ENCODE peak calls at places on chromosomes 12 and 14, in nine cellular contexts. X is nephron progenitor cell, R is lung, V is tibial artery, C is Calu3, Y is endothelial cell of umbilical vein, L is cardiac muscle cell, D is HL-60, P is progenitor cell of endocrine pancreas. B is an unnamed sample.

GRCh38 chr14:36167431-36167830 is 9.1 kb downstream of the PTCSC3 start:
- DNase-seq in D (no peak), R (no peak), C (no peak), X (no peak), P (no peak), Y (no peak), L (no peak), V (no peak), B (no peak)

GRCh38 chr14:65334765-65335411 is 77.6 kb upstream of the FUT8 start:
- DNase-seq in Y (no peak), L (no peak), X (no peak), P (no peak), V (no peak), R (no peak), D (no peak), C (peak; percentile 18), B (no peak)

GRCh38 chr12:31868980-31869379 is 90.2 kb upstream of the RESF1 start:
- DNase-seq in X (no peak), C (peak; percentile 30), Y (peak; percentile 69), L (peak; percentile 86), R (no peak), V (no peak), P (no peak), D (no peak), B (peak; percentile 31)

GRCh38 chr14:105334383-105335230 is 20.1 kb downstream of the PACS2 start:
- DNase-seq in V (no peak), X (no peak), C (no peak), Y (no peak), P (no peak), L (no peak), D (no peak), R (no peak), B (no peak)

GRCh38 chr14:96038558-96038919 is 623 bp upstream of the C14orf132 start:
- DNase-seq in C (no peak), V (no peak), P (no peak), Y (peak; percentile 3), X (no peak), D (no peak), R (no peak), L (no peak), B (no peak)

GRCh38 chr12:25725874-25726273 is 172.8 kb upstream of the LMNTD1 start:
- DNase-seq in V (no peak), Y (no peak), L (peak; percentile 86), C (no peak), D (no peak), R (no peak), X (no peak), P (no peak), B (no peak)

GRCh38 chr14:92717571-92718042 is 30.8 kb downstream of the LGMN start:
- DNase-seq in R (no peak), D (no peak), V (no peak), P (no peak), L (no peak), X (no peak), C (no peak), Y (no peak), B (no peak)

GRCh38 chr12:65670775-65671174 is 153.5 kb upstream of the HMGA2 start:
- DNase-seq in X (no peak), D (no peak), P (no peak), Y (no peak), R (no peak), L (no peak), C (no peak), V (no peak), B (peak; percentile 81)

GRCh38 chr14:28571636-28572035 is 195.0 kb upstream of the FOXG1 start:
- DNase-seq in V (no peak), X (no peak), L (no peak), P (no peak), C (no peak), D (no peak), Y (no peak), R (no peak), B (peak; percentile 13)

GRCh38 chr12:47748507-47748828 is 10.2 kb downstream of the RAPGEF3 start:
- DNase-seq in D (no peak), L (no peak), X (no peak), C (no peak), P (no peak), R (no peak), Y (no peak), V (no peak), B (no peak)

GRCh38 chr14:94771191-94771905 is 1.4 kb upstream of the GSC start:
- DNase-seq in Y (no peak), L (no peak), D (no peak), P (no peak), R (no peak), X (peak; percentile 47), C (no peak), V (no peak), B (no peak)

GRCh38 chr14:99619873-99620834 is 16.1 kb upstream of the CCDC85C start:
- DNase-seq in X (no peak), P (no peak), Y (peak; percentile 89), C (no peak), D (no peak), V (no peak), L (peak; percentile 51), R (no peak), B (peak; percentile 44)

GRCh38 chr14:77067632-77068514 is 30.2 kb upstream of the CIPC start:
- DNase-seq in P (peak; percentile 59), R (peak; percentile 58), C (peak; percentile 84), Y (peak; percentile 61), L (peak; percentile 72), D (no peak), V (peak; percentile 80), X (peak; percentile 72), B (peak; percentile 80)

GRCh38 chr12:85823436-85824179 is 12.6 kb downstream of the RASSF9 start:
- DNase-seq in V (no peak), R (no peak), L (peak; percentile 73), X (no peak), D (no peak), P (no peak), C (peak; percentile 24), Y (peak; percentile 58), B (peak; percentile 32)

GRCh38 chr14:23568600-23569310 is 1.2 kb upstream of the AP1G2 start:
- DNase-seq in V (no peak), P (no peak), X (peak; percentile 56), D (no peak), L (no peak), Y (no peak), C (peak; percentile 67), R (no peak), B (no peak)

GRCh38 chr12:131229426-131230339 is 276.0 kb downstream of the ADGRD1 start:
- DNase-seq in V (no peak), C (no peak), L (no peak), P (no peak), R (no peak), Y (no peak), D (no peak), X (no peak), B (no peak)

DNA sequence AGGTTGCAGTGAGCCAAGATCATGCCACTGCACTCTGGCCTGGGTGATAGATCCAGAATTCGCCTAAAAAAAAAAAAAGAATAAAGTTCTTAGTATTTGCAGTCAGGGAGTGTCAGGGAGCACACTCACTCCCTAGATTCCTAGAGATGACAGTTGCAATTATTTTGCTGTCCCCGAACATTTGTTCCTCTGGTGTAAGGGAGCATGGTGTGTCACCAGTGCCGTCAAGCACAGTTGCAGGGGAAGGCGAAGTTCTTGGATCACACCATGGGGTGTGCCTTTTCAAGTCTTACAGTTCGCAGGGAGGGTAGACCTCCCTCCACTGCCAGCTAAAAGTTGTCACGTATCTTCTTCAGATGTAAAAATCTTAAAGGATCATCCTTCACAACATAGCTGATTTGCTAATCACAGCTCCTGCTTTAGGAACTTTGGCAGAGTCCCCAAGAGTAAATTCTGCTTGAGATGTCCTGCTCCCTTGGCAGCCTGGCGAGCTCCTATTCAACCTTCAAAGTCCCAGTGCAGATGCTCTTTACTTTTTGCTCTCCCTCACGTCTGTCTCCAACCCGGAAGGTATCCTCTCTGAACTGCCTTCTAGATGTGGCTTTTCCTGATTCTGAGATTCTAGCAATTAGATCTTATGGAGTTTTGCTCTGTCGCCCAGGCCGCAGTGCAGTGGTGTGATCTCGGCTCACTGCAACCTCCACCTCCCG is 11.3 kb downstream of the ACACB start:
- DNase-seq in D (no peak), V (peak; percentile 46), X (no peak), P (no peak), R (no peak), L (no peak), Y (no peak), C (no peak), B (no peak)
- TF ChIP-seq CTCF in D (no peak), V (no peak), X (no peak), P (no peak), R (no peak), L (no peak), Y (no peak), C (no peak), B (no peak)

GRCh38 chr14:73949752-73950734 is at the start of the genes COQ6 and FAM161B:
- DNase-seq in V (peak; percentile 97), Y (peak; percentile 98), C (peak; percentile 93), X (peak; percentile 84), R (peak; percentile 96), D (peak; percentile 57), L (peak; percentile 97), P (peak; percentile 81), B (peak; percentile 92)
- TF ChIP-seq CTCF in V (no peak), Y (no peak), C (no peak), X (no peak), R (no peak), D (no peak), L (no peak), P (peak; percentile 32), B (no peak)

DNA sequence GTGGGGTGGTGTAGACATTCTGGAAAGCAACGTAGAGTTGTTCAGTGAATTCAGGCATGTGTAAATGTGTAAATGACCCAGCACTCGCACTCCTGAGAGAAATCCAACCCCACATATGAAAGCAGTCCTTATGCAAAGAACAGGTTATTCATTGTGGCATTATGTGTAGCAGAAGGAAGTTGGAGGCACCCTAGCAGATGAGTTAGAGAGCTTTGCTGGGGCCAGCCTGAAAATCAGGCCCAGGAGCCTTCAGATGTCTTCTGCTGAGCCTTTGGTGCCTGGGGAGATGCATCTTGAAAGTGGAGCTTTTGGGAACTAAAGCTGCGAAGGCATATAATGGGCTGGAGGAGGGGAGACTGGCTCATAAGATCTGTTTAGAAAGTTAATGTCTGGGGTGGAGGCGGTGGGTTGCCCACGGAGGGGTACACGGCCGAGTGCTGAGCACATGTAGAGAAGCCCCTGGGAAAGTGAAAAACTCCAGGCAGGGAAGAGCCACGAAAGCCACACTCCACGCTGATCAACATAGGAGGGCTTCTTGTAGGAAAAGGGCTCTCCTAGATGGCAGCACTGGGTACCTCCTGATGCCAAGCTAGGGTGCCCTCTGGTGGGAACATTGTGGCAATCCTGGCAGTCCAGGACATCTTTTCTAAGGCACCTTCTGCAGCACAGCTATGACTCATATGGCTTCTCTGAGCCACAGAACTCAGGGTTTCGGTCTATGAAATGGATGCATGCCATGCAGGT is 6.1 kb upstream of the KRT83 start:
- DNase-seq in X (peak; percentile 60), C (peak; percentile 86), D (peak; percentile 65), Y (peak; percentile 93), V (peak; percentile 91), R (peak; percentile 84), P (peak; percentile 58), L (peak; percentile 92), B (peak; percentile 98)
- TF ChIP-seq CTCF in X (peak; percentile 57), C (peak; percentile 86), D (peak; percentile 98), Y (peak; percentile 96), V (peak; percentile 88), R (peak; percentile 97), P (peak; percentile 74), L (peak; percentile 87), B (peak; percentile 91)

DNA sequence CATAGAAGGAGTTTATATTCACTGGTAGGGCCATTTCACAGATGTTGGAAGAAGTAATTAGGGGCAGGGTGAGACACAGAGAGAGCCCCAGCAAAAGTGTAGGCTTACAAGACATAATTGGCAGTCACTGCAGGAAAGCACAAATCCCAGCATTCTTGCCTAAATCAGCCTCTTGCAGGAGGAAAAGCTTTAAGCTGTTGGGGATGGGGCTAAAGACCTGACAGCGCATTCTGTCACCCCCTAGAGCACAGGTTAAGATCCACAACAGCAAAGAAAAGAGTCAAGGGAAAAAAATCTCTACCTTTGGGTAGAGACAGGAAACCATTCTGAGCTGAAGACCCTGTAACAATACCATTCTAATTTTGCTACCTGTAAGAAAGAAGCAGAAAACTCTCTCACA is 409.0 kb downstream of the DAD1 start:
- DNase-seq in V (no peak), C (no peak), Y (no peak), D (no peak), L (no peak), X (no peak), P (no peak), R (no peak), B (no peak)
- TF ChIP-seq CTCF in V (no peak), C (no peak), Y (no peak), D (no peak), L (no peak), X (no peak), P (no peak), R (no peak), B (no peak)

B was measured in RWPE1.